ENCODE peak calls at places on chromosomes 13 and 19, in seven cellular contexts. J, L, Q, I, A, V and S are unnamed samples.

GRCh38 chr13:94390881-94391280 is 88.6 kb downstream of the DCT start:
- DNase-seq in J (no peak), L (no peak), Q (no peak), I (no peak), A (peak; percentile 18), V (no peak), S (peak; percentile 24)

GRCh38 chr19:3493651-3494050 is 6.8 kb downstream of the DOHH start:
- DNase-seq in J (no peak), L (no peak), Q (no peak), I (no peak), A (no peak), V (no peak), S (no peak)

GRCh38 chr19:57056972-57057371 is 62.8 kb upstream of the USP29 start:
- DNase-seq in J (no peak), L (peak; percentile 68), Q (no peak), I (no peak), A (no peak), V (no peak), S (no peak)

GRCh38 chr19:45391346-45391745 is 13.5 kb downstream of the PPP1R13L start:
- DNase-seq in J (no peak), L (no peak), Q (no peak), I (no peak), A (no peak), V (no peak), S (no peak)

GRCh38 chr19:4967738-4968461 is 1.0 kb upstream of the KDM4B start:
- DNase-seq in J (no peak), L (peak; percentile 26), Q (no peak), I (no peak), A (peak; percentile 89), V (peak; percentile 39), S (no peak)

GRCh38 chr13:73898276-73898675 is 235.9 kb downstream of the KLF12 start:
- DNase-seq in J (no peak), L (no peak), Q (no peak), I (no peak), A (no peak), V (no peak), S (no peak)

GRCh38 chr19:15072930-15073647 is 8.9 kb upstream of the OR1I1 start:
- DNase-seq in J (no peak), L (no peak), Q (no peak), I (no peak), A (no peak), V (no peak), S (no peak)

GRCh38 chr19:39765091-39766076 is 13.3 kb upstream of the LEUTX start:
- DNase-seq in J (peak; percentile 32), L (peak; percentile 53), Q (no peak), I (peak; percentile 48), A (peak; percentile 10), V (no peak), S (peak; percentile 24)

GRCh38 chr19:6088677-6089063 is 21.6 kb downstream of the RFX2 start:
- DNase-seq in J (no peak), L (peak; percentile 65), Q (no peak), I (no peak), A (no peak), V (peak; percentile 50), S (no peak)